ENCODE peak calls at places on chromosome 21, in eight cellular contexts. B, Q, S, Y, C, Z, T and F are unnamed samples.

GRCh38 chr21:29701676-29702075 is 238.1 kb downstream of the GRIK1 start:
- ATAC-seq in Y (no peak), Z (no peak), C (no peak), T (no peak), S (no peak), Q (no peak), B (no peak), F (no peak)

GRCh38 chr21:14538477-14538876 is 7.6 kb downstream of the SAMSN1 start:
- ATAC-seq in B (no peak), T (no peak), Y (no peak), Z (no peak), C (no peak), Q (no peak), S (no peak), F (no peak)

GRCh38 chr21:26169061-26169610 is 1.4 kb downstream of the APP start:
- ATAC-seq in C (peak; percentile 70), S (peak; percentile 65), T (peak; percentile 44), B (peak; percentile 77), Y (peak; percentile 51), Q (peak; percentile 68), Z (no peak), F (peak; percentile 35)

GRCh38 chr21:35314896-35315582 is 265.9 kb upstream of the RUNX1 start:
- ATAC-seq in T (no peak), Q (no peak), C (no peak), Y (no peak), S (no peak), B (no peak), Z (no peak), F (peak; percentile 66)

GRCh38 chr21:32886339-32886738 is 114.8 kb upstream of the PAXBP1 start:
- ATAC-seq in T (no peak), Q (peak; percentile 66), S (no peak), Z (peak; percentile 62), Y (no peak), C (peak; percentile 88), B (no peak), F (no peak)

GRCh38 chr21:25062061-25062460 is 545.2 kb downstream of the MRPL39 start:
- ATAC-seq in B (peak; percentile 20), Q (no peak), T (peak; percentile 32), Z (no peak), S (no peak), Y (no peak), C (no peak), F (no peak)

GRCh38 chr21:35096959-35097358 is 47.9 kb upstream of the RUNX1 start:
- ATAC-seq in Z (no peak), Q (no peak), C (no peak), T (no peak), B (no peak), S (no peak), Y (no peak), F (no peak)

GRCh38 chr21:37405629-37406028 is 39.1 kb downstream of the DYRK1A start:
- ATAC-seq in B (peak; percentile 8), Z (peak; percentile 69), S (no peak), Y (no peak), T (no peak), C (no peak), Q (no peak), F (no peak)

GRCh38 chr21:41600961-41601572 is 93.1 kb upstream of the TMPRSS2 start:
- ATAC-seq in B (peak; percentile 17), T (no peak), S (peak; percentile 1), Y (no peak), C (no peak), Q (peak; percentile 18), Z (no peak), F (no peak)

GRCh38 chr21:21196087-21196486 is 197.9 kb downstream of the NCAM2 start:
- ATAC-seq in Q (no peak), Z (peak; percentile 5), Y (no peak), T (no peak), C (no peak), B (no peak), S (no peak), F (no peak)

GRCh38 chr21:29656504-29657227 is 283.1 kb downstream of the GRIK1 start:
- ATAC-seq in T (no peak), Z (peak; percentile 89), C (no peak), Q (no peak), Y (no peak), S (no peak), B (peak; percentile 36), F (no peak)

GRCh38 chr21:34156957-34157356 is 83.6 kb downstream of the MRPS6 start:
- ATAC-seq in S (no peak), Q (no peak), Z (peak; percentile 21), C (peak; percentile 70), B (no peak), T (no peak), Y (no peak), F (no peak)

GRCh38 chr21:42123509-42123908 is 52.4 kb downstream of the UMODL1 start:
- ATAC-seq in Q (no peak), B (no peak), C (no peak), Y (no peak), T (no peak), Z (no peak), S (no peak), F (no peak)

GRCh38 chr21:15895142-15896106 is 165.6 kb downstream of the USP25 start:
- ATAC-seq in Z (no peak), B (no peak), T (no peak), S (no peak), Y (no peak), Q (no peak), C (peak; percentile 31), F (no peak)

GRCh38 chr21:42585881-42586280 is 67.5 kb upstream of the PDE9A start:
- ATAC-seq in B (peak; percentile 26), Q (no peak), T (no peak), Z (no peak), S (no peak), C (no peak), Y (no peak), F (no peak)

DNA sequence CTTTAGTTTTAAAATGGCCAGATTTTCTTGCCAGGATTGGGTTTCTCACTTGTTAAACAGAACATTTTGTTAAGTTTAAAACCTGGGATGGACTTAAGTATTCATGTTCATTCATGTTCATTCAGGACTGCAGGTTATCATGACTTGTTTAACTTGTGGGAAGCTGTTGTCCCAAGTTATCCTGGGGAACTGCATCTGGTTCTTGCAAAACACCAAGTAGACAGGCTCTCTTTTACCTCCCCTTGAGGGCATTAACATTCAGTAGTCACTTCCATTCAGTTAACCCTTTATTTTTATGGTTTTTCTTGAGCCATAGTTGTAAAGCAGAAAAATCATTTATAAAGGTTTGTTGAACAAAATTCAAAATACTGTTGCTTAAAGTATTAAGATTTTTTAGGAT is 8.1 kb downstream of the SOD1 start:
- ATAC-seq in S (no peak), Z (no peak), C (no peak), B (no peak), Q (no peak), T (no peak), Y (no peak), F (no peak)
- H3K4me3 ChIP-seq in S (no peak overlapping the region), Z (no peak overlapping the region), C (no peak overlapping the region), B (no peak overlapping the region), Q (no peak overlapping the region), T (no peak overlapping the region), Y (no peak overlapping the region), F (no peak overlapping the region)

GRCh38 chr21:44438531-44439210 is 16.6 kb upstream of the LRRC3 start:
- ATAC-seq in C (peak; percentile 80), Q (no peak), Y (no peak), B (no peak), S (no peak), T (peak; percentile 34), Z (no peak), F (peak; percentile 72)
- TF ChIP-seq POLR2AphosphoS5 in C (no peak), Q (no peak), Y (no peak), B (no peak), S (no peak), T (no peak), Z (no peak), F (peak; percentile 5)

GRCh38 chr21:31566611-31567010 is 92.9 kb upstream of the SOD1 start:
- ATAC-seq in B (no peak), C (peak; percentile 38), Z (no peak), Y (no peak), Q (no peak), T (peak; percentile 43), S (no peak), F (no peak)

GRCh38 chr21:31564439-31564838 is 95.1 kb upstream of the SOD1 start:
- ATAC-seq in B (no peak), S (no peak), Q (no peak), Z (no peak), T (no peak), C (no peak), Y (peak; percentile 19), F (no peak)

GRCh38 chr21:31560479-31560878 is 99.0 kb upstream of the SOD1 start:
- ATAC-seq in C (no peak), Y (no peak), S (no peak), Q (no peak), Z (no peak), B (no peak), T (no peak), F (no peak)

GRCh38 chr21:31570824-31571425 is 88.6 kb upstream of the SOD1 start:
- ATAC-seq in C (no peak), B (no peak), Z (no peak), Y (no peak), T (peak; percentile 56), Q (no peak), S (no peak), F (no peak)

GRCh38 chr21:31566061-31566460 is 93.4 kb upstream of the SOD1 start:
- ATAC-seq in Z (peak; percentile 57), C (peak; percentile 55), Y (peak; percentile 67), T (peak; percentile 39), B (peak; percentile 40), Q (no peak), S (no peak), F (peak; percentile 22)
- TF ChIP-seq CTCF in Z (no peak), C (no peak), Y (peak; percentile 35), T (peak; percentile 42), B (no peak), Q (no peak), S (no peak), F (no peak)

GRCh38 chr21:46057710-46058241 is 40.1 kb upstream of the COL6A2 start:
- ATAC-seq in Z (no peak), Q (no peak), S (no peak), Y (no peak), B (no peak), T (no peak), C (no peak), F (no peak)

GRCh38 chr21:46054447-46054846 is 43.5 kb upstream of the COL6A2 start:
- ATAC-seq in S (no peak), Q (peak; percentile 36), Z (no peak), Y (peak; percentile 43), C (peak; percentile 56), T (peak; percentile 54), B (no peak), F (peak; percentile 11)

GRCh38 chr21:46057111-46057709 is 40.7 kb upstream of the COL6A2 start:
- ATAC-seq in Y (no peak), B (no peak), S (no peak), C (no peak), T (no peak), Z (no peak), Q (no peak), F (no peak)

GRCh38 chr21:46055863-46056281 is 42.0 kb upstream of the COL6A2 start:
- ATAC-seq in B (no peak), Z (no peak), S (no peak), Y (no peak), T (no peak), C (no peak), Q (no peak), F (peak; percentile 52)

DNA sequence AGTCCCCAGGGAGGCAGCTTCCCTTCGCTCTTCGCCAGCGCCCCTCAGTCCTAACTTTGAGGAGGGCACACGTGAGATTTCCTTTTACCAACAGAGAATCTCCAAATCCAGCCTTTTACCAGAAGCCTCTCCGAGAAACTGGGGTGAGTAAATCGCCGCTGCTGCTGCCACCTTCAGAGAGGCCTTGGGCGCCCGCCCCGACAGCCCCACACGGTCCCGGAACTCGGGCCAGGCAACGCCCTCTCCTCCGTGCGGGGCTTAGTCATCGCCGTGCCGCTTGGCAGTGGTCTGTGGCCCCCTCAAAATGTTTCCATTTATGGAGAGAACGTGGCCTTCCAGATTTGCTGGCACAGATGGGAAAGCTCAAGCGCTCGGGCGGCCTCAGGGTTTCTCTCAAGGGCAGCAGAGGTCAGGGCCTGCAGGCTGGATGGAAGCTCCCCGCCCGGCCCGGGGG is 41.4 kb upstream of the COL6A2 start:
- ATAC-seq in T (peak; percentile 76), Z (no peak), Q (no peak), C (no peak), S (peak; percentile 58), Y (no peak), B (no peak), F (peak; percentile 92)
- H3K4me3 ChIP-seq in T (no peak overlapping the region), Z (no peak overlapping the region), Q (no peak overlapping the region), C (no peak overlapping the region), S (no peak overlapping the region), Y (no peak overlapping the region), B (no peak overlapping the region), F (no peak overlapping the region)